ENCODE peak calls at places on chromosomes 16 and 17, in seven cellular contexts. L, D, V, I, J, N and A are unnamed samples.

GRCh38 chr17:2084129-2084765 is 29.3 kb downstream of the HIC1 start:
- DNase-seq in L (peak), D (peak), V (no peak), I (no peak), J (peak), N (no peak), A (no peak)

GRCh38 chr16:2208308-2208707 is 2.4 kb downstream of the BRICD5 start:
- DNase-seq in L (no peak), D (no peak), V (no peak), I (peak), J (no peak), N (no peak), A (no peak)

GRCh38 chr16:87895641-87896141 is 26.4 kb upstream of the SLC7A5 start:
- DNase-seq in L (no peak), D (no peak), V (no peak), I (no peak), J (no peak), N (no peak), A (no peak)

GRCh38 chr17:50783905-50784304 is 16.6 kb upstream of the ANKRD40CL start:
- DNase-seq in L (no peak), D (no peak), V (no peak), I (no peak), J (no peak), N (no peak), A (no peak)

GRCh38 chr17:74439691-74440567 is 8.0 kb downstream of the GPRC5C start:
- DNase-seq in L (no peak), D (no peak), V (no peak), I (no peak), J (no peak), N (no peak), A (no peak)

GRCh38 chr17:77323413-77324171 is 182.8 kb downstream of the SEC14L1 start:
- DNase-seq in L (peak), D (peak), V (no peak), I (no peak), J (no peak), N (no peak), A (no peak)

GRCh38 chr16:84851192-84852127 is 31.7 kb downstream of the CRISPLD2 start:
- DNase-seq in L (peak), D (peak), V (no peak), I (peak), J (no peak), N (peak), A (peak)

GRCh38 chr17:44253021-44253420 is 14.9 kb downstream of the SLC4A1 start:
- DNase-seq in L (no peak), D (no peak), V (no peak), I (no peak), J (no peak), N (no peak), A (no peak)

GRCh38 chr17:67854378-67854777 is 29.1 kb downstream of the BPTF start:
- DNase-seq in L (no peak), D (no peak), V (no peak), I (no peak), J (no peak), N (no peak), A (no peak)

GRCh38 chr16:1093284-1094123 is 2.5 kb downstream of the C1QTNF8 start:
- DNase-seq in L (no peak), D (no peak), V (no peak), I (no peak), J (peak), N (peak), A (no peak)

GRCh38 chr17:2484876-2485275 is 26.8 kb downstream of the METTL16 start:
- DNase-seq in L (no peak), D (no peak), V (no peak), I (peak), J (no peak), N (peak), A (peak)

GRCh38 chr16:50272111-50272571 is 5.8 kb downstream of the ADCY7 start:
- DNase-seq in L (no peak), D (no peak), V (no peak), I (no peak), J (peak), N (no peak), A (no peak)

GRCh38 chr17:44546711-44547606 is 10.3 kb upstream of the FZD2 start:
- DNase-seq in L (no peak), D (peak), V (no peak), I (no peak), J (peak), N (no peak), A (no peak)

GRCh38 chr17:9768381-9768934 is 22.9 kb downstream of the DHRS7C start:
- DNase-seq in L (peak), D (peak), V (no peak), I (peak), J (peak), N (no peak), A (no peak)

GRCh38 chr16:21946889-21947635 is 6.1 kb upstream of the UQCRC2 start:
- DNase-seq in L (no peak), D (no peak), V (no peak), I (no peak), J (no peak), N (no peak), A (no peak)

GRCh38 chr17:36921131-36921851 is 16.0 kb upstream of the LHX1 start:
- DNase-seq in L (no peak), D (peak), V (no peak), I (no peak), J (no peak), N (no peak), A (no peak)

GRCh38 chr16:11386791-11387546 is 41.7 kb downstream of the RMI2 start:
- DNase-seq in L (peak), D (no peak), V (no peak), I (no peak), J (peak), N (no peak), A (no peak)

GRCh38 chr16:2162676-2163118 is 7.1 kb downstream of the TRAF7 start:
- DNase-seq in L (no peak), D (no peak), V (no peak), I (no peak), J (no peak), N (no peak), A (no peak)

GRCh38 chr16:80265624-80266306 is 275.0 kb upstream of the DYNLRB2 start:
- DNase-seq in L (no peak), D (peak), V (no peak), I (no peak), J (no peak), N (no peak), A (no peak)

GRCh38 chr17:49819118-49819517 is 28.8 kb downstream of the TAC4 start:
- DNase-seq in L (no peak), D (no peak), V (no peak), I (no peak), J (no peak), N (no peak), A (no peak)

GRCh38 chr17:39563476-39563875 is 44.2 kb downstream of the NEUROD2 start:
- DNase-seq in L (no peak), D (no peak), V (no peak), I (peak), J (no peak), N (peak), A (no peak)

GRCh38 chr16:995087-995486 is 13.5 kb downstream of the SOX8 start:
- DNase-seq in L (no peak), D (peak), V (no peak), I (no peak), J (peak), N (no peak), A (no peak)

GRCh38 chr16:15482068-15482747 is 47.8 kb downstream of the BMERB1 start:
- DNase-seq in L (peak), D (peak), V (peak), I (no peak), J (peak), N (no peak), A (no peak)

GRCh38 chr16:9372934-9373890 is 281.8 kb downstream of the HAPSTR1 start:
- DNase-seq in L (no peak), D (no peak), V (no peak), I (no peak), J (peak), N (peak), A (no peak)

GRCh38 chr17:40922239-40922638 is 15.2 kb downstream of the KRT23 start:
- DNase-seq in L (peak), D (peak), V (no peak), I (no peak), J (peak), N (peak), A (no peak)

GRCh38 chr16:67260426-67261063 is 11.8 kb downstream of the SLC9A5 start:
- DNase-seq in L (peak), D (peak), V (no peak), I (no peak), J (peak), N (peak), A (no peak)

GRCh38 chr17:78950870-78951269 is 25.7 kb upstream of the TIMP2 start:
- DNase-seq in L (no peak), D (no peak), V (no peak), I (no peak), J (no peak), N (no peak), A (no peak)

GRCh38 chr16:47853635-47854034 is 302.2 kb downstream of the ABCC12 start:
- DNase-seq in L (no peak), D (no peak), V (no peak), I (no peak), J (no peak), N (no peak), A (no peak)

GRCh38 chr16:74603848-74604247 is 3.1 kb downstream of the GLG1 start:
- DNase-seq in L (no peak), D (peak), V (no peak), I (no peak), J (peak), N (no peak), A (no peak)